ENCODE peak calls at places on chromosome 16, in eight cellular contexts. One of them, this sample, is unnamed.

GRCh38 chr16:48503779-48504178 is 106.2 kb downstream of the N4BP1 start:
- DNase-seq in ovary: peak; percentile 86
- DNase-seq in A549: no peak
- DNase-seq in CD4-positive, CD25-positive, alpha-beta regulatory T cell: no peak
- DNase-seq in heart right ventricle: peak; percentile 69
- DNase-seq in heart left ventricle: peak; percentile 77
- DNase-seq in CD8-positive, alpha-beta memory T cell: no peak
- DNase-seq in fibroblast of lung: peak; percentile 73
- DNase-seq in this sample: peak; percentile 58

GRCh38 chr16:80852261-80852872 is 48.0 kb upstream of the CDYL2 start:
- DNase-seq in ovary: no peak
- DNase-seq in A549: peak; percentile 28
- DNase-seq in CD4-positive, CD25-positive, alpha-beta regulatory T cell: no peak
- DNase-seq in heart right ventricle: no peak
- DNase-seq in heart left ventricle: no peak
- DNase-seq in CD8-positive, alpha-beta memory T cell: no peak
- DNase-seq in fibroblast of lung: peak; percentile 17
- DNase-seq in this sample: no peak

GRCh38 chr16:84502581-84502980 is 1.9 kb downstream of the MEAK7 start:
- DNase-seq in ovary: peak; percentile 23
- DNase-seq in A549: no peak
- DNase-seq in CD4-positive, CD25-positive, alpha-beta regulatory T cell: no peak
- DNase-seq in heart right ventricle: no peak
- DNase-seq in heart left ventricle: peak; percentile 46
- DNase-seq in CD8-positive, alpha-beta memory T cell: no peak
- DNase-seq in fibroblast of lung: peak; percentile 38
- DNase-seq in this sample: no peak

GRCh38 chr16:10528635-10529034 is 51.8 kb downstream of the EMP2 start:
- DNase-seq in ovary: no peak
- DNase-seq in A549: no peak
- DNase-seq in CD4-positive, CD25-positive, alpha-beta regulatory T cell: no peak
- DNase-seq in heart right ventricle: no peak
- DNase-seq in heart left ventricle: no peak
- DNase-seq in CD8-positive, alpha-beta memory T cell: no peak
- DNase-seq in fibroblast of lung: no peak
- DNase-seq in this sample: no peak

GRCh38 chr16:72042157-72042660 is 12.1 kb upstream of the HP start:
- DNase-seq in ovary: no peak
- DNase-seq in A549: no peak
- DNase-seq in CD4-positive, CD25-positive, alpha-beta regulatory T cell: no peak
- DNase-seq in heart right ventricle: no peak
- DNase-seq in heart left ventricle: no peak
- DNase-seq in CD8-positive, alpha-beta memory T cell: no peak
- DNase-seq in fibroblast of lung: peak; percentile 40
- DNase-seq in this sample: peak; percentile 58

GRCh38 chr16:85809645-85810044 is 10.2 kb downstream of the COX4I1 start:
- DNase-seq in ovary: no peak
- DNase-seq in A549: no peak
- DNase-seq in CD4-positive, CD25-positive, alpha-beta regulatory T cell: no peak
- DNase-seq in heart right ventricle: no peak
- DNase-seq in heart left ventricle: no peak
- DNase-seq in CD8-positive, alpha-beta memory T cell: no peak
- DNase-seq in fibroblast of lung: no peak
- DNase-seq in this sample: no peak

GRCh38 chr16:23842137-23842600 is 6.4 kb downstream of the PRKCB start:
- DNase-seq in ovary: no peak
- DNase-seq in A549: no peak
- DNase-seq in CD4-positive, CD25-positive, alpha-beta regulatory T cell: no peak
- DNase-seq in heart right ventricle: no peak
- DNase-seq in heart left ventricle: no peak
- DNase-seq in CD8-positive, alpha-beta memory T cell: no peak
- DNase-seq in fibroblast of lung: no peak
- DNase-seq in this sample: no peak

GRCh38 chr16:80376941-80377340 is 163.9 kb upstream of the DYNLRB2 start:
- DNase-seq in ovary: no peak
- DNase-seq in A549: no peak
- DNase-seq in CD4-positive, CD25-positive, alpha-beta regulatory T cell: no peak
- DNase-seq in heart right ventricle: no peak
- DNase-seq in heart left ventricle: no peak
- DNase-seq in CD8-positive, alpha-beta memory T cell: no peak
- DNase-seq in fibroblast of lung: no peak
- DNase-seq in this sample: no peak

GRCh38 chr16:47731252-47731651 is 270.1 kb downstream of the PHKB start:
- DNase-seq in ovary: no peak
- DNase-seq in A549: no peak
- DNase-seq in CD4-positive, CD25-positive, alpha-beta regulatory T cell: no peak
- DNase-seq in heart right ventricle: no peak
- DNase-seq in heart left ventricle: no peak
- DNase-seq in CD8-positive, alpha-beta memory T cell: no peak
- DNase-seq in fibroblast of lung: peak; percentile 100
- DNase-seq in this sample: no peak

GRCh38 chr16:81711609-81712329 is 67.3 kb upstream of the PLCG2 start:
- DNase-seq in ovary: peak; percentile 81
- DNase-seq in A549: peak; percentile 92
- DNase-seq in CD4-positive, CD25-positive, alpha-beta regulatory T cell: no peak
- DNase-seq in heart right ventricle: no peak
- DNase-seq in heart left ventricle: no peak
- DNase-seq in CD8-positive, alpha-beta memory T cell: no peak
- DNase-seq in fibroblast of lung: peak; percentile 96
- DNase-seq in this sample: no peak

GRCh38 chr16:3021449-3022207 is 1.5 kb downstream of the TNFRSF12A start:
- DNase-seq in ovary: peak; percentile 85
- DNase-seq in A549: peak; percentile 72
- DNase-seq in CD4-positive, CD25-positive, alpha-beta regulatory T cell: peak; percentile 66
- DNase-seq in heart right ventricle: peak; percentile 80
- DNase-seq in heart left ventricle: peak; percentile 91
- DNase-seq in CD8-positive, alpha-beta memory T cell: peak; percentile 84
- DNase-seq in fibroblast of lung: peak; percentile 96
- DNase-seq in this sample: peak; percentile 90

GRCh38 chr16:2776500-2777139 is 460 bp downstream of the ELOB start:
- DNase-seq in ovary: no peak
- DNase-seq in A549: no peak
- DNase-seq in CD4-positive, CD25-positive, alpha-beta regulatory T cell: no peak
- DNase-seq in heart right ventricle: peak; percentile 48
- DNase-seq in heart left ventricle: no peak
- DNase-seq in CD8-positive, alpha-beta memory T cell: no peak
- DNase-seq in fibroblast of lung: no peak
- DNase-seq in this sample: no peak

GRCh38 chr16:87308826-87309225 is 8.4 kb downstream of the C16orf95 start:
- DNase-seq in ovary: no peak
- DNase-seq in A549: no peak
- DNase-seq in CD4-positive, CD25-positive, alpha-beta regulatory T cell: no peak
- DNase-seq in heart right ventricle: no peak
- DNase-seq in heart left ventricle: no peak
- DNase-seq in CD8-positive, alpha-beta memory T cell: no peak
- DNase-seq in fibroblast of lung: no peak
- DNase-seq in this sample: no peak

GRCh38 chr16:84278968-84279367 is 15.7 kb upstream of the WFDC1 start:
- DNase-seq in ovary: no peak
- DNase-seq in A549: no peak
- DNase-seq in CD4-positive, CD25-positive, alpha-beta regulatory T cell: no peak
- DNase-seq in heart right ventricle: no peak
- DNase-seq in heart left ventricle: no peak
- DNase-seq in CD8-positive, alpha-beta memory T cell: no peak
- DNase-seq in fibroblast of lung: no peak
- DNase-seq in this sample: no peak

GRCh38 chr16:73040136-73040535 is 7.8 kb downstream of the ZFHX3 start:
- DNase-seq in ovary: no peak
- DNase-seq in A549: no peak
- DNase-seq in CD4-positive, CD25-positive, alpha-beta regulatory T cell: no peak
- DNase-seq in heart right ventricle: no peak
- DNase-seq in heart left ventricle: no peak
- DNase-seq in CD8-positive, alpha-beta memory T cell: no peak
- DNase-seq in fibroblast of lung: no peak
- DNase-seq in this sample: no peak

GRCh38 chr16:20900299-20901067 is at the start of the genes DCUN1D3 and LYRM1:
- DNase-seq in ovary: peak; percentile 98
- DNase-seq in A549: peak; percentile 96
- DNase-seq in CD4-positive, CD25-positive, alpha-beta regulatory T cell: peak; percentile 85
- DNase-seq in heart right ventricle: peak; percentile 96
- DNase-seq in heart left ventricle: peak; percentile 97
- DNase-seq in CD8-positive, alpha-beta memory T cell: peak; percentile 89
- DNase-seq in fibroblast of lung: peak; percentile 100
- DNase-seq in this sample: peak; percentile 99
- H3K27ac ChIP-seq in ovary: peak within 1 kb of the TSS; percentile 87
- H3K27ac ChIP-seq in A549: peak within 1 kb of the TSS; percentile 92
- H3K27ac ChIP-seq in CD4-positive, CD25-positive, alpha-beta regulatory T cell: peak within 1 kb of the TSS; percentile 91
- H3K27ac ChIP-seq in heart right ventricle: peak within 1 kb of the TSS; percentile 98
- H3K27ac ChIP-seq in heart left ventricle: peak within 1 kb of the TSS; percentile 96
- H3K27ac ChIP-seq in CD8-positive, alpha-beta memory T cell: peak within 1 kb of the TSS; percentile 96
- H3K27ac ChIP-seq in fibroblast of lung: peak within 1 kb of the TSS; percentile 99
- H3K27ac ChIP-seq in this sample: peak within 1 kb of the TSS; percentile 96

GRCh38 chr16:57305159-57305811 is 20.8 kb upstream of the PLLP start:
- DNase-seq in ovary: no peak
- DNase-seq in A549: no peak
- DNase-seq in CD4-positive, CD25-positive, alpha-beta regulatory T cell: no peak
- DNase-seq in heart right ventricle: no peak
- DNase-seq in heart left ventricle: peak; percentile 64
- DNase-seq in CD8-positive, alpha-beta memory T cell: no peak
- DNase-seq in fibroblast of lung: no peak
- DNase-seq in this sample: peak; percentile 43

GRCh38 chr16:57303021-57303909 is 18.8 kb upstream of the PLLP start:
- DNase-seq in ovary: no peak
- DNase-seq in A549: no peak
- DNase-seq in CD4-positive, CD25-positive, alpha-beta regulatory T cell: no peak
- DNase-seq in heart right ventricle: no peak
- DNase-seq in heart left ventricle: peak; percentile 2
- DNase-seq in CD8-positive, alpha-beta memory T cell: no peak
- DNase-seq in fibroblast of lung: no peak
- DNase-seq in this sample: no peak

GRCh38 chr16:57303910-57304168 is 19.4 kb upstream of the PLLP start:
- DNase-seq in ovary: no peak
- DNase-seq in A549: no peak
- DNase-seq in CD4-positive, CD25-positive, alpha-beta regulatory T cell: no peak
- DNase-seq in heart right ventricle: no peak
- DNase-seq in heart left ventricle: peak; percentile 27
- DNase-seq in CD8-positive, alpha-beta memory T cell: no peak
- DNase-seq in fibroblast of lung: no peak
- DNase-seq in this sample: no peak

GRCh38 chr16:57306676-57307341 is 22.3 kb upstream of the PLLP start:
- DNase-seq in ovary: no peak
- DNase-seq in A549: no peak
- DNase-seq in CD4-positive, CD25-positive, alpha-beta regulatory T cell: no peak
- DNase-seq in heart right ventricle: no peak
- DNase-seq in heart left ventricle: peak; percentile 4
- DNase-seq in CD8-positive, alpha-beta memory T cell: no peak
- DNase-seq in fibroblast of lung: no peak
- DNase-seq in this sample: no peak

DNA sequence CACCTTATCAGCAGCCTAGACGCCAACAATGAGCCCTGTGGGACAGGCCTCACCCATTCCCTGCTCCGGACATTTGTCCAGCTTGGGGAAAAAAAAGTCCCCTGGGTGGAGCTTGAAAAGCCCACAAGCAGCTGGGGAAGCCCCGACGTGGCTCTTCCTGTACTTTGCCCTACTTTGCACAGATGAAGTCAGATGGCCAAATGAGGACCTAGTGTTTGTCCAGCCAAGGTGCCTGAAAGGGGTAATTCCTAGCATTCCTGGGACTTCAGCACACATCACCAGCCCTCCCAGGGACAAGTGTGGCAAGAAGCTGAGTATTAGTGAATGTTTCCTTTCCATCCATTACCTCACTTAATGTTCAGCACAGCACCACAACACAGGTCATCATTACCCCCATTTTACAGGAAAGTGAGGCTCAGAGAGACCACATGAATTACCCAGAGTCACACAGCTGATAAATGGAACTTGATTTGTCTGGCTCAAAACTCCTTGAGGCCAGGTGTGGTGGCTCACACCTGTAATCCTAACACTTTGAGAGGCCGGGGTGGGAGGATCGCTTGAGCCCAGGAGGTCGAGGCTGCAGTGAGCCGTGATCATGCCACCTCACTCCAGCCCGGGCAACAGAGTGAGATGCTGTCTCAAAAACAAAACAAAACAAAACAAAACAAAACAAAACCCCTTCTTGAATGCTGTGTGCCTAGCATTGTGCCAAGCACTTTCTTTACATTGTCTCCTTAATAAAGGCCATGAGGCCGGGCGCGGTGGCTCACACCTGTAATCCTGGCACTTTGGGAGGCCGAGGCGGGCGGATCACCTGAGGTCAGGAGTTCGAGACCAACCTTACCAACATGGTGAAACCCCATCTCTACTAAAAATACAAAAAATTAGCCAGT is 19.9 kb upstream of the PLLP start:
- DNase-seq in ovary: no peak
- DNase-seq in A549: peak; percentile 63
- DNase-seq in CD4-positive, CD25-positive, alpha-beta regulatory T cell: no peak
- DNase-seq in heart right ventricle: no peak
- DNase-seq in heart left ventricle: peak; percentile 56
- DNase-seq in CD8-positive, alpha-beta memory T cell: no peak
- DNase-seq in fibroblast of lung: peak; percentile 69
- DNase-seq in this sample: peak; percentile 58
- H3K27ac ChIP-seq in ovary: no peak overlapping the region
- H3K27ac ChIP-seq in A549: peak overlapping the region; percentile 22
- H3K27ac ChIP-seq in CD4-positive, CD25-positive, alpha-beta regulatory T cell: no peak overlapping the region
- H3K27ac ChIP-seq in heart right ventricle: peak overlapping the region; percentile 39
- H3K27ac ChIP-seq in heart left ventricle: peak overlapping the region; percentile 58
- H3K27ac ChIP-seq in CD8-positive, alpha-beta memory T cell: no peak overlapping the region
- H3K27ac ChIP-seq in fibroblast of lung: no peak overlapping the region
- H3K27ac ChIP-seq in this sample: peak overlapping the region; percentile 61

DNA sequence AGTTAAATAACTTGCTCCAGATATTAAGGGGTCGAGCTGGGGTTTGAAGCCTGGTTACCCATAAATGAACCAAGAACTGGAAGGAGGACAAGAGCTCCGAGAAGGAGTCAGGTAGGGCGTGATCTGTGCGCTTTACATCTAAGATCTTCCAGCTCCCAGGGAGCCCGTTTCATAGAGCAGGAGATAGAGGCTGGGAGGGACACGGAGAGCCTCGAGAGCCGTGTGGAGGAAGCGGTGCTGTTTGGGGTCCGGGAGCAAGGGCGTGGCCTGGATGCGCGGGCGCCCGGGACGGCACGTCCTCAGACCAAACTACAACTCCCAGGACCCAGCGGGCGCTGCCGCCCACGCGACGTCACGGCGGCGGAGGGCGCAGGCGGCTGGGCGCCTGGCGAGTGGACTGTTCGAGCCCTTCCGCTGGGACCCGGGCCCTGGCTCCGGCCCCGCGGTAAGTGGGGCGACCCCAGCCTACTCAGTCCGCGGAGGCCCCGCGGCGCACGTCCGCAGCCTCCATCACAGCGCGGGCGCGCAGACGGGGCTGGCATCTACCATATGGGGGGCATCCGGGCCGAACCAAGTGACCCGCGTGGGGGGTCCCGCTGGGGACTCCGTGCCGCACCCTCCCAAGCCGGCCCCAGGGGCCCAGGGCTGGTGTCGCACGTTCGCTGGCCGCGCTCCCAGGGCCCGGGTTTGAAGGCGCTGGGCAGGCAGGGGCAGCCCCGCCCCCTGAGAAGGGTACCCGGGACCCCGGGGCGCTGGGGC is at the start of gene BCKDK:
- DNase-seq in ovary: peak; percentile 84
- DNase-seq in A549: peak; percentile 69
- DNase-seq in CD4-positive, CD25-positive, alpha-beta regulatory T cell: peak; percentile 47
- DNase-seq in heart right ventricle: peak; percentile 85
- DNase-seq in heart left ventricle: peak; percentile 90
- DNase-seq in CD8-positive, alpha-beta memory T cell: peak; percentile 68
- DNase-seq in fibroblast of lung: peak; percentile 63
- DNase-seq in this sample: peak; percentile 86
- H3K27ac ChIP-seq in ovary: peak within 1 kb of the TSS; percentile 76
- H3K27ac ChIP-seq in A549: peak within 1 kb of the TSS; percentile 97
- H3K27ac ChIP-seq in CD4-positive, CD25-positive, alpha-beta regulatory T cell: peak within 1 kb of the TSS; percentile 63
- H3K27ac ChIP-seq in heart right ventricle: peak within 1 kb of the TSS; percentile 85
- H3K27ac ChIP-seq in heart left ventricle: peak within 1 kb of the TSS; percentile 97
- H3K27ac ChIP-seq in CD8-positive, alpha-beta memory T cell: peak within 1 kb of the TSS; percentile 75
- H3K27ac ChIP-seq in fibroblast of lung: peak within 1 kb of the TSS; percentile 82
- H3K27ac ChIP-seq in this sample: peak within 1 kb of the TSS; percentile 90

GRCh38 chr16:49653577-49653976 is 202.3 kb downstream of the ZNF423 start:
- DNase-seq in ovary: no peak
- DNase-seq in A549: no peak
- DNase-seq in CD4-positive, CD25-positive, alpha-beta regulatory T cell: no peak
- DNase-seq in heart right ventricle: no peak
- DNase-seq in heart left ventricle: peak; percentile 2
- DNase-seq in CD8-positive, alpha-beta memory T cell: no peak
- DNase-seq in fibroblast of lung: no peak
- DNase-seq in this sample: no peak
- H3K27ac ChIP-seq in ovary: no peak overlapping the region
- H3K27ac ChIP-seq in A549: no peak overlapping the region
- H3K27ac ChIP-seq in CD4-positive, CD25-positive, alpha-beta regulatory T cell: no peak overlapping the region
- H3K27ac ChIP-seq in heart right ventricle: no peak overlapping the region
- H3K27ac ChIP-seq in heart left ventricle: no peak overlapping the region
- H3K27ac ChIP-seq in CD8-positive, alpha-beta memory T cell: no peak overlapping the region
- H3K27ac ChIP-seq in fibroblast of lung: no peak overlapping the region
- H3K27ac ChIP-seq in this sample: no peak overlapping the region

This sample was measured in psoas muscle.